ENCODE peak calls at places on chromosomes 6 and 20, in nine cellular contexts. A is neural crest cell, H is progenitor cell of endocrine pancreas, G is astrocyte, K is GM13977, J is fibroblast of lung, L is NB4, Y is endothelial cell of umbilical vein, I is glutamatergic neuron. E is an unnamed sample.

GRCh38 chr6:30839666-30840065 is 44.7 kb upstream of the DDR1 start:
- DNase-seq in K (no peak), G (no peak), J (no peak), A (no peak), L (no peak), H (no peak), Y (no peak), I (no peak), E (no peak)

GRCh38 chr6:114108119-114109002 is 137.4 kb upstream of the HDAC2 start:
- DNase-seq in H (peak), I (peak), Y (peak), J (peak), G (peak), A (peak), L (peak), K (peak), E (peak)

GRCh38 chr6:91731939-91732338 is 1145.1 kb upstream of the MAP3K7 start:
- DNase-seq in K (no peak), Y (no peak), A (no peak), G (no peak), H (no peak), I (no peak), L (no peak), J (no peak), E (no peak)

GRCh38 chr20:47620808-47621805 is 119.4 kb downstream of the NCOA3 start:
- DNase-seq in J (peak), I (no peak), A (no peak), K (peak), H (no peak), L (peak), G (peak), Y (peak), E (peak)

GRCh38 chr20:53284141-53285055 is 309.2 kb downstream of the ZNF217 start:
- DNase-seq in A (no peak), Y (no peak), I (no peak), K (no peak), G (no peak), H (no peak), J (no peak), L (no peak), E (no peak)

GRCh38 chr6:71621918-71622519 is 264.3 kb upstream of the RIMS1 start:
- DNase-seq in L (peak), A (no peak), J (no peak), Y (peak), G (no peak), I (no peak), K (no peak), H (no peak), E (no peak)

GRCh38 chr6:48990746-48991145 is 472.3 kb downstream of the MMUT start:
- DNase-seq in G (no peak), I (no peak), A (no peak), Y (no peak), K (no peak), L (no peak), J (no peak), H (no peak), E (no peak)

GRCh38 chr6:408599-409102 is 17.1 kb downstream of the IRF4 start:
- DNase-seq in G (peak), K (no peak), J (peak), L (peak), A (peak), H (no peak), Y (peak), I (no peak), E (no peak)

GRCh38 chr20:48777005-48777404 is 50.8 kb downstream of the PREX1 start:
- DNase-seq in L (peak), A (no peak), G (no peak), K (no peak), J (no peak), I (no peak), H (no peak), Y (no peak), E (no peak)

DNA sequence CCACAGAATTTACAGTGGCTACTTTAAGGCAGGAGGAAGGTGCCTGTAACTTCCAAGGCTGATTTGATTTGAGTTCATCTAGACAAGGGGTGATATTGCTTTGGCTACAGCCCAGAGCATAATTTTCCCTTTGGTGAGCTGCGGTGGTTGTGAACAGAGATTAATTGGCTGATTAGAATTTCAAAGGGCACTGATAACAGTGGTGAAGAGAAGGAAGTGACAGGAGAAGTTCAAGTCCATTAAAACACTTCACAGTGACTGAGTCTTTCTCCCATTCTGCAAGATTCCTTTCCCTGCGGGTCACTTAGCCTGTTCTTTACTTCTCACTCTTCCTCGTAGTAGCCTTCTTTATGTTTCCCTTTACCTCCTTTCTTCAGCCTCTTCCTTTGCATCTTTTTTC is 121.1 kb upstream of the SASH1 start:
- DNase-seq in Y (no peak), G (peak), A (no peak), I (no peak), L (no peak), J (peak), K (no peak), H (no peak), E (no peak)
- TF ChIP-seq CTCF in Y (no peak), G (no peak), A (no peak), I (no peak), L (no peak), J (no peak), K (no peak), H (no peak), E (no peak)

DNA sequence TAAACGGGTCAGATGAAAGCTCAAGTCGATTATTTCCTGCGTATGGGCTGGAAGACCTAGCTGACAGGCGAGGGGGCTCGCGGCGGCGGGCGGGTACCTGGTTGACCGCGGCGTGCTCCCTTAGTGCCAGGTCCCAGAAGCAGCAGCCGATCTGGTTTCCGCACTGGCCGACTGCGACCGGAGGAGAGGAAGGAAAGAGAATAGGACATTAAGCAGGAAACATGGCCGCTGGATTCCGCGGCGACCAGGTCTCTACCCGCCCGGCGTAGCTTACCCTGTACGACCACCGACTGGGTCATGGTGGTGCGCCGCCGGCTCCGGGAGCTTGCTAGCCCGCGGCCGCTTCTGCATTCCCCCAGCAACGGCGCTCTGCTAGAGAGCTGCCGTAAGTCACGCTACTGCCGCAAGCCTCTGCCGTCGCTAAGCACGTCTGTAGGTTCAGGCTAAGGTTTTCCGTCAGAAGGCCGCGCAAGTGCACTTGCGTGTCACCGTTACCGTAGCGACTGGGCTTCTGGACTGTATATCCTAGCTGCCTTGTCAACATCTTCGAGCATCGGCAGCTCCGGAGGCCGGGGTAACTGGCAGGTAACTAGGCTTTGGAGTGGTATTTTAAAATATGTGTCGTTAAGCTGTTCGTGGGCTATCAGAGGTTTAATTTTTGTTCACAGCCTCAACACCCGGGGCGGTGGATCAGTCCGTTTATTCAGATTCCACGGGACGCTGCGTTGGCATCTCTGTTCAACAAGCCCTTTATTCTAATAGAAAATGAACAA is at the start of the genes FAM229B and TUBE1:
- DNase-seq in L (peak), J (peak), I (peak), K (peak), A (peak), G (peak), Y (peak), H (peak), E (peak)
- TF ChIP-seq CTCF in L (no peak), J (no peak), I (no peak), K (no peak), A (no peak), G (no peak), Y (no peak), H (peak), E (no peak)

DNA sequence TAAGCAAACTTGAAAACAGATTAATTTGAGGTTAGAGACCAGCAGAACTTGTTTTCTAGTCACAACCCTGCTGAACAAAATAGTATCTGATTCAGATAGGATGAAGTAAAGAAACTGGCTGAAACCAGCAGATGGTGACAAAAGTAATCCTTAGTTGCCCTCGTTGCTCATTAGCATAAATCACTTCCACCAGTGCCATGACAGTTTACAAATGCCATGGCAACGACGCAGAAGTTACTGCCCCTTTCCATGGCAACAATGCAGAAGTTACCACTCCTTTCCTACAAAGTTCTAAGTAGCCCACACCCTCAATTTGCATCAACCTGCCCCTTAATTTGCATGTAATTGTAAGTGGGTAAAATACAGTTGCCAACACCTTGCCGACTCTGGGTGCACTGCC is 23.7 kb downstream of the SNRPB start:
- DNase-seq in K (no peak), L (no peak), A (no peak), H (no peak), J (no peak), I (no peak), Y (no peak), G (no peak), E (no peak)
- TF ChIP-seq CTCF in K (no peak), L (no peak), A (no peak), H (no peak), J (no peak), I (no peak), Y (no peak), G (no peak), E (no peak)

GRCh38 chr6:69164564-69165252 is 529.6 kb downstream of the ADGRB3 start:
- DNase-seq in K (no peak), G (no peak), H (no peak), I (no peak), Y (no peak), L (no peak), A (no peak), J (no peak), E (no peak)
- TF ChIP-seq CTCF in K (peak), G (peak), H (peak), I (peak), Y (no peak), L (peak), A (peak), J (no peak), E (no peak)

DNA sequence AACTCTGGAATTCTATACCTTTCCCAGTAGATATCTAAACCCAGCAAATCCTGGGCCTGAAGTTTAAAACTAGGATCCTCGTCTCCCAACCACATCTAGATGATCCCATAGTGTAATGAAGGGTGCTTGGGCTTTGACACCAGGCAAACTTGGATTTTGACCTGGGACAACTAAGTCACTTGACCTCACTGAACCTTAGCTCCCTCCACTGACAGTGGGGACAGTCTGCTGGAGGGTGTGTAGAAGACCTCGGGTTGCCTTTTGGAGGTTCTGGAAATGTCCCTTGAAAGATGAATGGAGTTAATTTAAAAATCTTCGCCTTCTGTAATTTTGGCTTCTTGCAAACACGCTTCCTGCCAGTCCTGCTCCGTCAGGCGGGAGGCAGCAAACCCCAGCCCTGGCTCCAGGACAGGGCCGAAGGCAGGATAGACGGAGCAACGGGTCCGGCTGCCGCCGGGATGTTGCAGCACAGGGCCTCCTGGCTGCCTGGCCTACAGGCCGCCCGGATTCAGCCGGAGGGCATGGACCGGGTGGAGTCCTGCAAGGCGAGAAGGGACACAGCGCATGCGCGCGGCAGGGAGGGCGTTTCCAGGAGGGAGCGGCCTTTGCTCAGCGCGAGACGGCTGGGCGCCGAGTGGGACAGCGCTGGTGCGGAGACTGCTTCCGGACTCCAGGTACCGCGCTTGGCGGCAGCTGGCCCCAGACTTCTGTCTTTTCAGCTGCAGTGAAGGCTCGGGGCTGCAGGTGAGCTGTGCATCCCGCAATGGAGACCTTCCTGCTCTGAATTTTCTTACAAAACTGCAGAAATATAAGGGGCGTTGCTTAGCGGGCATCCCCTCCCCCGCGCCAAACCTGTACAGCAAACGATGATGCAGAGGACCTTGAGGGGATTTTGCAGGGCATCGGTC is at the start of gene TMEM14A:
- DNase-seq in A (peak), G (peak), Y (peak), K (peak), J (peak), H (peak), I (peak), L (peak), E (peak)
- TF ChIP-seq CTCF in A (peak), G (no peak), Y (no peak), K (no peak), J (no peak), H (no peak), I (no peak), L (no peak), E (no peak)

GRCh38 chr6:150183966-150184365 is 41.1 kb downstream of the PPP1R14C start:
- DNase-seq in L (no peak), K (no peak), G (no peak), I (no peak), A (no peak), Y (no peak), H (no peak), J (no peak), E (no peak)
- TF ChIP-seq CTCF in L (no peak), K (no peak), G (no peak), I (no peak), A (no peak), Y (no peak), H (no peak), J (no peak), E (no peak)

DNA sequence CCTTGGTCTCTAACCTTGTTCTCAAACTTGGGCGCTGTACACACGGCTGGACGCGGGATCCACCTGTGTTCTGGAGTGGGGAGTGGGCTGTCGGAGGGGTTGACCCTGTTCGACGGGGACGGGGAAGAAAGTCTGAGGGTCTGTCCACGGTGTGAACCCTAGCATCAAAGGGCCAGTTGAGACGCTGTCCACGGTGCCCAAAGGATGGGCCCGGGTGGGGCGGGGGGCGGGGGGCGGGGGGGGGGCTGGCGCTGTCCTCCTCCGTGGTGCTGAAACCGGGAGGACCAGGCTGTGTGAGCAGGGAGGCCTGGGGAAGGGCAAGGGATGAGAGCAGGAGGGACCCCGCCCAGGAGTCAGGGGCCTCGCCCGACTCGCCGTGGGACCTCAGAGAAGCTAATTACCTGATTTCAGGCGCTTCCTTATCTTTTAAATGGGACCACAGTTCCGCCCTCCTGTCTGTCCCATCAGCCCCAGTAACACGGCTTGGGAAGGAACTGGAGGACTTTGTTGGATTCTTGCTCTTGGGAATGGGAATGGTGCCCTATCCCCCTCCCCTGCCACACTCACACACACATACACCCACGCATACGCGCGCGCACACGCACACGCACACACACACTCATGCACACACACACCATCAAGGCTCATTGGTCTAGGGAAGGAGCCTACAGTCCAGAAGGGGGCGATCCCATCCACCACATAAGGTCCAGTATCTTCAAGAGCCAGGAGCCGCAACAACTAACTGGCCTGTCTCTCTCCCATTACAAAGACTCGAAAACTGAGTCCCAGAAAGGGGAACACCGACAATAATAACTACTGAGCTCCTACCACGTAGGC is 1.0 kb upstream of the VSTM2L start:
- DNase-seq in H (peak), L (peak), I (no peak), A (peak), G (peak), J (peak), K (peak), Y (peak), E (peak)
- TF ChIP-seq CTCF in H (peak), L (peak), I (peak), A (peak), G (peak), J (peak), K (peak), Y (peak), E (peak)

GRCh38 chr20:8664778-8665177 is 404.1 kb upstream of the PLCB4 start:
- DNase-seq in H (no peak), J (no peak), A (no peak), L (peak), I (no peak), K (no peak), Y (peak), G (no peak), E (no peak)
- TF ChIP-seq CTCF in H (no peak), J (no peak), A (no peak), L (peak), I (peak), K (peak), Y (no peak), G (no peak), E (no peak)

GRCh38 chr6:15642276-15642675 is 20.6 kb downstream of the DTNBP1 start:
- DNase-seq in I (no peak), A (no peak), Y (no peak), K (no peak), J (no peak), G (no peak), H (no peak), L (peak), E (no peak)
- TF ChIP-seq CTCF in I (no peak), A (peak), Y (no peak), K (peak), J (no peak), G (peak), H (peak), L (peak), E (no peak)

DNA sequence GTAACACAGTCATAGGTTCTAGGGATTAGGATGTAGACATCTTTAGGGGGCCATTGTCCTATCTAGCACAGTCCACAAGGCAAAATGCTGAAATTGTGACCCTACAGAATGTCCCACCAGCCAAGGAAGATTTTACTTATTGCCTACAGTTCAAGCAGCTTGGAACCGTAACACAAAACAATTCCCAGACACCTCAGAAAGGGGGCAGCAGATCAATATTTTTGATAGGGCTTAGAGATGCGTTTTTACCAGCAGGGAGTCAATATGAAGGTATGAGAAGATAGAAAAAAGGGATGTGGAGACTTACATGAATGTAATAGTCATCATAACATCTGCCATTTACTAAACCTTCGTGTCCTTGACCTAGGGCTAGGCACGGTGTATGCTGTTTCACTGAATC is 81.0 kb downstream of the TMEM170B start:
- DNase-seq in L (peak), G (no peak), A (no peak), K (peak), Y (peak), J (peak), H (no peak), I (no peak), E (peak)
- TF ChIP-seq CTCF in L (peak), G (peak), A (peak), K (peak), Y (peak), J (peak), H (peak), I (peak), E (peak)

E was measured in GM13976.